ENCODE peak calls at places on chromosomes 6 and 20, in eight cellular contexts. T is AG08396; M is ELF-1; W is stimulated activated effector memory CD8-positive, alpha-beta T cell treated with anti-CD3 and anti-CD28 coated beads, Interleukin-12 subunit alpha, Interleukin-12 subunit beta, amount 100 ng/mL, for 72 hours; G is fibroblast of lung; Y is Right ventricle myocardium superior; F is cardiac fibroblast; P is EL. K is an unnamed sample.

GRCh38 chr6:73577605-73578160 is 56.9 kb upstream of the EEF1A1 start:
- DNase-seq in T (no peak), M (no peak), W (no peak), G (peak; percentile 19), Y (no peak), F (no peak), P (no peak), K (peak; percentile 29)

GRCh38 chr6:69584913-69585729 is 211.7 kb downstream of the LMBRD1 start:
- DNase-seq in T (no peak), M (peak; percentile 12), W (no peak), G (peak; percentile 23), Y (no peak), F (peak; percentile 3), P (peak; percentile 5), K (no peak)

GRCh38 chr20:37379967-37380828 is 34.3 kb downstream of the SRC start:
- DNase-seq in T (no peak), M (no peak), W (no peak), G (peak; percentile 51), Y (no peak), F (no peak), P (no peak), K (peak; percentile 32)

GRCh38 chr6:52549428-52549827 is 27.4 kb downstream of the TRAM2 start:
- DNase-seq in T (no peak), M (no peak), W (no peak), G (no peak), Y (no peak), F (no peak), P (no peak), K (no peak)

GRCh38 chr6:7129784-7130569 is 22.2 kb downstream of the RREB1 start:
- DNase-seq in T (no peak), M (no peak), W (no peak), G (peak; percentile 77), Y (no peak), F (peak; percentile 66), P (peak; percentile 44), K (peak; percentile 44)

GRCh38 chr20:44716309-44717106 is 1.3 kb downstream of the CCN5 start:
- DNase-seq in T (no peak), M (no peak), W (no peak), G (no peak), Y (no peak), F (no peak), P (no peak), K (no peak)

GRCh38 chr20:20814685-20815084 is 102.2 kb upstream of the RALGAPA2 start:
- DNase-seq in T (no peak), M (peak; percentile 95), W (no peak), G (no peak), Y (no peak), F (no peak), P (peak; percentile 3), K (no peak)

GRCh38 chr6:76416821-76417605 is 344.6 kb upstream of the IMPG1 start:
- DNase-seq in T (no peak), M (no peak), W (no peak), G (no peak), Y (no peak), F (no peak), P (no peak), K (no peak)

GRCh38 chr20:34377072-34377847 is 14.2 kb downstream of the ITCH start:
- DNase-seq in T (no peak), M (no peak), W (peak; percentile 58), G (no peak), Y (no peak), F (no peak), P (no peak), K (no peak)

GRCh38 chr6:83303426-83303825 is 110.3 kb downstream of the RWDD2A start:
- DNase-seq in T (no peak), M (no peak), W (no peak), G (no peak), Y (no peak), F (peak; percentile 29), P (no peak), K (no peak)

GRCh38 chr6:68313911-68314310 is 321.2 kb upstream of the ADGRB3 start:
- DNase-seq in T (peak; percentile 1), M (no peak), W (no peak), G (peak; percentile 18), Y (no peak), F (peak; percentile 52), P (no peak), K (peak; percentile 44)

GRCh38 chr6:33297956-33298772 is 578 bp downstream of the RGL2 start:
- DNase-seq in T (peak; percentile 90), M (peak; percentile 79), W (peak; percentile 81), G (peak; percentile 76), Y (peak; percentile 69), F (peak; percentile 85), P (peak; percentile 93), K (peak; percentile 79)

GRCh38 chr6:151869787-151870186 is 62.3 kb downstream of the ESR1 start:
- DNase-seq in T (no peak), M (no peak), W (no peak), G (no peak), Y (no peak), F (peak; percentile 60), P (no peak), K (peak; percentile 83)

GRCh38 chr20:32153771-32154170 is 44.3 kb downstream of the TM9SF4 start:
- DNase-seq in T (no peak), M (no peak), W (no peak), G (no peak), Y (no peak), F (no peak), P (no peak), K (no peak)

GRCh38 chr6:75481394-75481793 is 12.2 kb downstream of the FILIP1 start:
- DNase-seq in T (no peak), M (no peak), W (no peak), G (peak; percentile 32), Y (no peak), F (peak; percentile 23), P (peak; percentile 25), K (peak; percentile 41)

GRCh38 chr20:57698191-57698866 is 11.5 kb downstream of the PMEPA1 start:
- DNase-seq in T (peak; percentile 96), M (no peak), W (peak; percentile 78), G (peak; percentile 100), Y (no peak), F (peak; percentile 97), P (peak; percentile 99), K (peak; percentile 95)

GRCh38 chr6:18177566-18177965 is 22.3 kb downstream of the KDM1B start:
- DNase-seq in T (no peak), M (no peak), W (no peak), G (no peak), Y (no peak), F (no peak), P (no peak), K (no peak)

GRCh38 chr20:1509237-1509636 is 18.0 kb upstream of the SIRPB2 start:
- DNase-seq in T (peak; percentile 27), M (no peak), W (no peak), G (peak; percentile 11), Y (no peak), F (peak; percentile 56), P (peak; percentile 27), K (peak; percentile 52)

GRCh38 chr6:74001091-74001490 is 305.1 kb downstream of the CD109 start:
- DNase-seq in T (no peak), M (no peak), W (no peak), G (no peak), Y (no peak), F (no peak), P (peak; percentile 20), K (no peak)

GRCh38 chr20:33917813-33918525 is 75.7 kb upstream of the RALY start:
- DNase-seq in T (no peak), M (no peak), W (no peak), G (no peak), Y (no peak), F (no peak), P (no peak), K (peak; percentile 67)

GRCh38 chr6:135782517-135782916 is 69.0 kb upstream of the PDE7B start:
- DNase-seq in T (no peak), M (no peak), W (no peak), G (no peak), Y (no peak), F (peak; percentile 12), P (peak; percentile 7), K (peak; percentile 13)

GRCh38 chr6:170137176-170137891 is 153.5 kb downstream of the DLL1 start:
- DNase-seq in T (no peak), M (peak; percentile 41), W (no peak), G (no peak), Y (peak; percentile 64), F (peak; percentile 3), P (peak; percentile 10), K (no peak)

GRCh38 chr6:89723046-89723445 is 84.5 kb upstream of the LYRM2 start:
- DNase-seq in T (no peak), M (no peak), W (no peak), G (no peak), Y (no peak), F (no peak), P (no peak), K (no peak)

GRCh38 chr6:71433441-71433840 is 144.8 kb downstream of the OGFRL1 start:
- DNase-seq in T (no peak), M (no peak), W (no peak), G (no peak), Y (no peak), F (no peak), P (no peak), K (no peak)

GRCh38 chr6:125598422-125598821 is 151.0 kb upstream of the HEY2 start:
- DNase-seq in T (peak; percentile 43), M (no peak), W (no peak), G (peak; percentile 39), Y (peak; percentile 67), F (peak; percentile 94), P (peak; percentile 45), K (peak; percentile 88)

GRCh38 chr6:165893431-165893830 is 230.4 kb upstream of the PDE10A start:
- DNase-seq in T (no peak), M (no peak), W (no peak), G (no peak), Y (no peak), F (no peak), P (no peak), K (no peak)

GRCh38 chr20:36285746-36286447 is 20.2 kb upstream of the DLGAP4 start:
- DNase-seq in T (no peak), M (no peak), W (no peak), G (no peak), Y (no peak), F (no peak), P (no peak), K (no peak)

GRCh38 chr6:10720229-10720959 is 2.5 kb upstream of the TMEM14C start:
- DNase-seq in T (peak; percentile 42), M (no peak), W (peak; percentile 77), G (peak; percentile 26), Y (peak; percentile 80), F (peak; percentile 32), P (peak; percentile 40), K (peak; percentile 27)

GRCh38 chr6:127120109-127120786 is 1.8 kb downstream of the RSPO3 start:
- DNase-seq in T (no peak), M (peak; percentile 23), W (peak; percentile 49), G (no peak), Y (peak; percentile 38), F (no peak), P (peak; percentile 1), K (no peak)

GRCh38 chr6:155968921-155969320 is 513.3 kb upstream of the NOX3 start:
- DNase-seq in T (no peak), M (no peak), W (no peak), G (no peak), Y (no peak), F (no peak), P (no peak), K (no peak)

GRCh38 chr6:138485586-138486248 is 13.6 kb downstream of the NHSL1 start:
- DNase-seq in T (no peak), M (no peak), W (no peak), G (no peak), Y (no peak), F (no peak), P (peak; percentile 4), K (no peak)

GRCh38 chr6:3427740-3428085 is 29.1 kb downstream of the SLC22A23 start:
- DNase-seq in T (no peak), M (no peak), W (no peak), G (peak; percentile 46), Y (peak; percentile 46), F (peak; percentile 56), P (no peak), K (peak; percentile 65)